ENCODE peak calls at places on chromosomes 6 and 20, in five cellular contexts. I, P, Z, R and F are unnamed samples.

GRCh38 chr6:126804255-126805064 is 314.0 kb upstream of the RSPO3 start:
- DNase-seq in I (peak), P (peak), Z (peak), R (no peak), F (peak)

GRCh38 chr6:41718828-41719227 is 16.6 kb downstream of the TFEB start:
- DNase-seq in I (no peak), P (no peak), Z (no peak), R (no peak), F (no peak)

GRCh38 chr6:144944121-144944520 is 659.0 kb downstream of the UTRN start:
- DNase-seq in I (no peak), P (no peak), Z (no peak), R (no peak), F (no peak)

GRCh38 chr20:39676857-39677351 is 714.8 kb downstream of the DHX35 start:
- DNase-seq in I (no peak), P (no peak), Z (no peak), R (no peak), F (no peak)

GRCh38 chr6:155185544-155185943 is 78.3 kb upstream of the CLDN20 start:
- DNase-seq in I (peak), P (no peak), Z (no peak), R (no peak), F (peak)

GRCh38 chr6:106089981-106090380 is 3.8 kb downstream of the PRDM1 start:
- DNase-seq in I (no peak), P (no peak), Z (no peak), R (no peak), F (no peak)

GRCh38 chr6:42158011-42158410 is 15.2 kb upstream of the GUCA1A start:
- DNase-seq in I (no peak), P (no peak), Z (no peak), R (no peak), F (no peak)

GRCh38 chr20:23257848-23258746 is 92.5 kb upstream of the NXT1 start:
- DNase-seq in I (no peak), P (no peak), Z (no peak), R (no peak), F (no peak)

GRCh38 chr6:139549561-139550070 is 175.2 kb upstream of the CITED2 start:
- DNase-seq in I (no peak), P (no peak), Z (no peak), R (no peak), F (no peak)

GRCh38 chr20:41014557-41015088 is 14.0 kb upstream of the TOP1 start:
- DNase-seq in I (no peak), P (peak), Z (no peak), R (no peak), F (no peak)

GRCh38 chr20:50834599-50835005 is 39.7 kb downstream of the BCAS4 start:
- DNase-seq in I (no peak), P (peak), Z (no peak), R (no peak), F (no peak)

GRCh38 chr6:146312606-146313005 is 231.0 kb upstream of the RAB32 start:
- DNase-seq in I (no peak), P (no peak), Z (no peak), R (no peak), F (no peak)

GRCh38 chr6:56954389-56955170 is at the start of gene BEND6:
- DNase-seq in I (no peak), P (peak), Z (peak), R (peak), F (no peak)

GRCh38 chr20:59318803-59319202 is 18.4 kb downstream of the EDN3 start:
- DNase-seq in I (no peak), P (no peak), Z (no peak), R (no peak), F (no peak)

GRCh38 chr20:10359621-10360040 is 74.4 kb downstream of the MKKS start:
- DNase-seq in I (no peak), P (no peak), Z (no peak), R (no peak), F (no peak)

DNA sequence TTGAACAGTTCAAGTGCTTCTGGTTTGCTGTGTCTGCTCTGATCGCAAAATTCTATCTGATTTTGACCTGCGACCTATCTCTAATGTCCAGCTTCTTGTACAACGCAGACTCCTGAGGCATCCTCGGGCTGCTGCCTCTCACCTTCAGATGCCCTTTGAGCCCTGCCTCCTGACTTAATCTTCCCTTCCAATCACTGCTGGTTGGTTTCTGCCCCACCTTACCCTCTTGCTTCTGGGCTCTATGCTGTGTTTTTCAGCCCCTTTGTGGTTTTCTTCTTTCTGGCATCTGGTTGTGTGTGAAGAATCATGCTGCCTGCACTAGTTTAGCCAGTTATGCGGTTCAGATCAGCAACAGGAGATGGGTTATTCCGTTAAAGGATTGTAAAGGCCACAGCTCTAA is 131.2 kb upstream of the THEMIS start:
- DNase-seq in I (no peak), P (no peak), Z (no peak), R (no peak), F (no peak)
- TF ChIP-seq ZNF274 in I (no peak), P (no peak), Z (no peak), R (no peak), F (no peak)

DNA sequence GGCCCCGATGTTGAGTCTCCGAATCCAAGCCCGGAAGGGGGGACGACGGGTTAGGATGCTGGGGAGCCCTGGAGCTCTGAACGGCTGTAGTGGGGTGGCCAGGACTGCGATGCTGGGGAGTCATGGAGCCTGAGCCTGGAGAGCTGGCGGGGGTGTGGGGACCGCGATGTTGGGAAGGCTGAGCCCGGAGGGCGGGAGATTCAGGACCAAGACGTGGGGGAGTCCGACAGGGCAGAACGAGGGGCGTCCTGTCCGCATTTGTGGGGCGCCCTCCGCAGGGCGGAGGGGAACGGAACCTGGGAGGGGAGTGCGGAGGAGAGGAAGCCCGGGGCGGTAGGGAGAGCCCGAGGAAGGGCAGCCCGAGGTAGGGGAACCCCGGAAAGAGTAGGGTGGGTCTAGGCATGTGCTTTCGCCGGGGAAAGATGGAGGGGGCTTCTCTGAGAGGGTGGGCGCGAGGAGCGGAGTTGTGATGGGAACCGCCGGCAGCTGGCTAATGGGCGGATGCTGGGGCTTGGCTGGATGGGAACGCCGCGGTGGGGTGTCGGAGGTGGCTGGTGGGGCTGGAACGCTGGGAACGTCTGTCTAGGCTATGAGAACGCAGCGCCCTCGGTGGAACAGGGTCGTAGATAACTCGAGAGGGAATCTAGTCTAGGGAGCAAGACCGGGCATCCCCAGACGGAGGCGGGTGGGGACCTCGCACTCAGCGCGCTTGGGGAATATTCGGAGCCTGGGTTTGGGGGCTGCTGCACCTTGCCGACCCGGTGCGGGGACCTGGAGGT is 681 bp downstream of the PAQR8 start:
- DNase-seq in I (peak), P (no peak), Z (peak), R (no peak), F (no peak)
- TF ChIP-seq ZNF274 in I (no peak), P (no peak), Z (no peak), R (no peak), F (no peak)

GRCh38 chr6:88380618-88381288 is 214.6 kb upstream of the CNR1 start:
- DNase-seq in I (no peak), P (no peak), Z (no peak), R (no peak), F (no peak)
- TF ChIP-seq ZNF274 in I (no peak), P (no peak), Z (no peak), R (no peak), F (no peak)

GRCh38 chr6:39088331-39088730 is 26.7 kb downstream of the SAYSD1 start:
- DNase-seq in I (peak), P (peak), Z (peak), R (peak), F (no peak)
- TF ChIP-seq ZNF274 in I (no peak), P (no peak), Z (no peak), R (no peak), F (no peak)

DNA sequence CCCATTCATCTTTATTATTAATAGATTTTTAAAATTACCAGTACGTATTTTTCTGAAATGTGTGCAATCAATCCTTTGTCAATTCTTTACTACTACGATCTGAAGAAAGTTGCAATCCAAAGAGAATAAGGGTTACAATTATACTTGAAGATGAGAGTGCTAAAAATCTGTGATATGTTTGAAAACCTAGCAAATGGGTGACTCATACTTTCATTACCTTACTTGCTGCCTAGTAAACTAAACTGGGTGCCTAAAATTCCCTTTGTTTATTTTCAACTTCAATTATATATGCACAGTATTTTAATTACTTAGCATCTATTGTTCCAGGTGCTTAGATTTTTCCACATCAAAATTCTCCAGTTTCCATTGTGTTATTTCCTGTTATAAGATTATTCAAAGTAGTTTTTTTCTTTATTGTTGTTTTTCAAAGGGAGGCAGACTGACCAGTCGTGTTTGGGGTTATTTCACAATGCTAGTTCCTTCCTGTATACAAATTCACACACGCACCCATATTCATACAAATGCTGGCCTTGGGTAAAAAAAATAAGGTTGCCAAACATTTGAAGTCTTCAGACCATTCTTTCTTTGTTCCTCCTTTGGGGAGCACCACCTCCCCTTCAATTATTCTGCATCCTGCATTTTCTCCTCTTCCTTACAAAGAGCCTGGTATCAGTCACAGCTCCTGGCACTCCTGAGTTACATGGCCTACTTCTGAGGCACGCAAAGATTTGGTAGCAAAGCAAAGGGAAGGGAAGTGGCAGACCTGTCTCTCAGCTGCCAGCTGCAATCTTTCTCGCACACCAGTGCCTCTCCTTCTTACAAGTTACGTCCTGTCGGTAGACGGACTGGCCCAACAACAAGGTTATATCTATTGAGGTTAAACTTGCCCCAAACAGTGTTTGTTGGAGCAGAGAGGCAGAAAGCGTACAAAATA is 16.2 kb upstream of the FAM135A start:
- DNase-seq in I (no peak), P (no peak), Z (no peak), R (no peak), F (no peak)
- TF ChIP-seq ZNF274 in I (no peak), P (no peak), Z (no peak), R (no peak), F (no peak)

GRCh38 chr6:25639653-25640052 is 12.4 kb upstream of the SCGN start:
- DNase-seq in I (no peak), P (no peak), Z (no peak), R (no peak), F (no peak)
- TF ChIP-seq ZNF274 in I (no peak), P (no peak), Z (no peak), R (no peak), F (no peak)